ENCODE peak calls at places on chromosomes 6 and 20, in nine cellular contexts. H, W, S, I, J, E, B, O and X are unnamed samples.
A peak's percentile ranks its signal among the peaks of the same experiment; 100 is the strongest.

GRCh38 chr6:90446164-90446563 is 140.7 kb downstream of the MAP3K7 start:
- DNase-seq in H (no peak), W (no peak), S (no peak), I (no peak), J (no peak), E (no peak), B (no peak), O (peak; percentile 43), X (no peak)

GRCh38 chr6:107704377-107705013 is 119.6 kb downstream of the SCML4 start:
- DNase-seq in H (peak; percentile 27), W (no peak), S (peak; percentile 54), I (peak; percentile 63), J (no peak), E (no peak), B (no peak), O (peak; percentile 68), X (no peak)

GRCh38 chr20:12698817-12699216 is 310.0 kb upstream of the SPTLC3 start:
- DNase-seq in H (no peak), W (no peak), S (no peak), I (no peak), J (no peak), E (no peak), B (no peak), O (no peak), X (no peak)

GRCh38 chr6:91697010-91697694 is 1110.3 kb upstream of the MAP3K7 start:
- DNase-seq in H (no peak), W (no peak), S (no peak), I (no peak), J (no peak), E (no peak), B (no peak), O (no peak), X (no peak)

GRCh38 chr6:73558624-73559398 is 38.0 kb upstream of the EEF1A1 start:
- DNase-seq in H (no peak), W (no peak), S (no peak), I (peak; percentile 16), J (no peak), E (no peak), B (no peak), O (no peak), X (no peak)

GRCh38 chr6:162773996-162774395 is 46.2 kb downstream of the PACRG start:
- DNase-seq in H (no peak), W (no peak), S (no peak), I (no peak), J (no peak), E (no peak), B (no peak), O (no peak), X (no peak)

GRCh38 chr6:135014353-135014832 is 40.2 kb downstream of the HBS1L start:
- DNase-seq in H (no peak), W (no peak), S (no peak), I (no peak), J (no peak), E (peak; percentile 6), B (no peak), O (no peak), X (no peak)

GRCh38 chr6:48151142-48151541 is 40.1 kb upstream of the PTCHD4 start:
- DNase-seq in H (no peak), W (no peak), S (no peak), I (no peak), J (no peak), E (no peak), B (no peak), O (no peak), X (no peak)

GRCh38 chr6:149779644-149779963 is 30.1 kb downstream of the PCMT1 start:
- DNase-seq in H (no peak), W (no peak), S (no peak), I (no peak), J (no peak), E (no peak), B (no peak), O (no peak), X (no peak)

GRCh38 chr6:29995346-29995777 is 53.0 kb downstream of the HLA-A start:
- DNase-seq in H (no peak), W (no peak), S (no peak), I (no peak), J (no peak), E (no peak), B (no peak), O (peak; percentile 11), X (no peak)

GRCh38 chr6:38818691-38819090 is 103.6 kb downstream of the DNAH8 start:
- DNase-seq in H (no peak), W (no peak), S (no peak), I (no peak), J (no peak), E (no peak), B (no peak), O (no peak), X (no peak)

GRCh38 chr6:122853259-122853995 is 64.4 kb downstream of the SMPDL3A start:
- DNase-seq in H (no peak), W (no peak), S (no peak), I (no peak), J (no peak), E (no peak), B (no peak), O (no peak), X (no peak)

GRCh38 chr20:33674294-33675126 is at the start of gene NECAB3:
- DNase-seq in H (no peak), W (peak; percentile 83), S (peak; percentile 80), I (peak; percentile 91), J (peak; percentile 86), E (peak; percentile 65), B (peak; percentile 75), O (peak; percentile 59), X (peak; percentile 83)

GRCh38 chr6:148413321-148414094 is 70.9 kb downstream of the SASH1 start:
- DNase-seq in H (no peak), W (no peak), S (no peak), I (no peak), J (no peak), E (no peak), B (no peak), O (no peak), X (no peak)

GRCh38 chr6:159804504-159804903 is 4.4 kb downstream of the PNLDC1 start:
- DNase-seq in H (no peak), W (no peak), S (no peak), I (no peak), J (no peak), E (no peak), B (no peak), O (no peak), X (no peak)
- H3K4me3 ChIP-seq in H (no peak overlapping the region), W (no peak overlapping the region), S (no peak overlapping the region), I (no peak overlapping the region), J (no peak overlapping the region), E (no peak overlapping the region), B (no peak overlapping the region), O (no peak overlapping the region), X (no peak overlapping the region)

GRCh38 chr20:61441537-61441936 is 189.5 kb downstream of the CDH4 start:
- DNase-seq in H (no peak), W (no peak), S (no peak), I (no peak), J (no peak), E (no peak), B (no peak), O (no peak), X (no peak)

GRCh38 chr20:61438285-61438684 is 186.2 kb downstream of the CDH4 start:
- DNase-seq in H (no peak), W (no peak), S (no peak), I (no peak), J (no peak), E (no peak), B (no peak), O (no peak), X (no peak)

GRCh38 chr20:61440548-61441055 is 188.5 kb downstream of the CDH4 start:
- DNase-seq in H (no peak), W (no peak), S (no peak), I (no peak), J (no peak), E (no peak), B (no peak), O (no peak), X (no peak)

GRCh38 chr20:61437280-61438206 is 185.5 kb downstream of the CDH4 start:
- DNase-seq in H (no peak), W (peak; percentile 77), S (peak; percentile 52), I (no peak), J (no peak), E (no peak), B (no peak), O (peak; percentile 90), X (peak; percentile 27)

DNA sequence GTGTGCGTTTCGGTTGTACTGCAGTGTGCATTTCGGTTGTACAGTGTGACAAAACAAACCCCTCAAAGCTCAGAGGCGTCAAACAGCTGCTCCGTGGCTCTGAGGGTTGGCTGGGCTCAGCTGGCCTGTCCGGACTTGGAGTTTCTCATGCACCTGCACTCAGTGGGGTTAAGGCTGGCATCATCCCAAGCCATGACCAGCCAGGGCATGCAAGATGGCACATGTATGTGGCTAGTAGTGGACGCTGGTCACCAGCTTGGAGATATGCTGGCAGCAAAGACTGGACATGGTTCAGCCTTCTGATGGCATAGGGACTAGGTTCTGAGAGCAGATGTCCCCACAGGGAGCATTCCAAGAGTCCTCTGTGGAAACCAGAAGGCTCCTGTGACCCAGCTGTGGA is 187.2 kb downstream of the CDH4 start:
- DNase-seq in H (no peak), W (no peak), S (no peak), I (no peak), J (no peak), E (no peak), B (no peak), O (no peak), X (no peak)
- H3K4me1 ChIP-seq in H (peaks cover 16% of the 10 kb centered on the region), W (peaks cover 6% of the 10 kb centered on the region), S (peaks cover 67% of the 10 kb centered on the region), I (no peaks in the 10 kb centered on the region), J (no peaks in the 10 kb centered on the region), E (no peaks in the 10 kb centered on the region), B (no peaks in the 10 kb centered on the region), O (peaks cover 7% of the 10 kb centered on the region), X (no peaks in the 10 kb centered on the region)

GRCh38 chr20:40265872-40266533 is 423.0 kb downstream of the MAFB start:
- DNase-seq in H (no peak), W (no peak), S (no peak), I (no peak), J (no peak), E (no peak), B (peak; percentile 35), O (no peak), X (peak; percentile 38)

GRCh38 chr20:40268321-40269075 is 420.5 kb downstream of the MAFB start:
- DNase-seq in H (no peak), W (no peak), S (no peak), I (no peak), J (no peak), E (no peak), B (no peak), O (no peak), X (no peak)
- H3K4me3 ChIP-seq in H (no peak overlapping the region), W (no peak overlapping the region), S (no peak overlapping the region), I (no peak overlapping the region), J (no peak overlapping the region), E (no peak overlapping the region), B (no peak overlapping the region), O (no peak overlapping the region), X (no peak overlapping the region)

DNA sequence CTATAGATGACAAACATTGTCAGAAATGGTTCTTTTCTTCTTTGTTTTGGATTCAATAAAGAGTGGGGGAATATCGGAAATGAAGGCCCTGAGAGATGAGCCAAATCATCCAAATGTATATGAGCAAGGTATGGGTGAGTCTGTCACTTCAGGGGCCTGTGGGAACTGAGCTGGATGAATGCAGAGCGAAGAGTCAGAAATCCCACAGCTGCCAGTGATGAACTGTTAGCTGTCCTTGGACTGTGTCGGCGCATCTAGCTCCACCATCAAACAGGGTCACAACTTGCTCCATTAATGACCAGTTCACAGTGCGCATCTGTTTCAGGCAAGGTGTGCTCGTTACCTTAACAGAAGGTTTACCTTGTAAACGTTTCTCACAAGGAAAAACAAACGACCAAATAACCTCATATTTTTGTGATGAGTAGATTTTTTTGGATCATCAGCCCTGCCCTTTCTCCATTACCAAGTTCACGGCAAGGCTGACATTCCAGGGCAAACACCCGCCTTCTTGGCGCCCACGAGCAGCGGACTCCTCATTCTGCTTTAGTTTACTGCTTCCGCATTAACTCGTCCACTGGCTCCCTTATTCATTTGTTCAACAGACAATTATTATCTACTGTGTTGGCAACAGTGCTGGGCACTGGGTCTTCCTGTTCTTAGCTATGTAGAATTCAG is 15.0 kb upstream of the CCN6 start:
- DNase-seq in H (no peak), W (no peak), S (no peak), I (no peak), J (no peak), E (no peak), B (no peak), O (no peak), X (no peak)
- H3K4me1 ChIP-seq in H (no peaks in the 10 kb centered on the region), W (peaks cover 2% of the 10 kb centered on the region), S (peaks cover 12% of the 10 kb centered on the region), I (peaks cover under 1% of the 10 kb centered on the region), J (no peaks in the 10 kb centered on the region), E (peaks cover 20% of the 10 kb centered on the region), B (no peaks in the 10 kb centered on the region), O (peaks cover 6% of the 10 kb centered on the region), X (no peaks in the 10 kb centered on the region)